ENCODE peak calls at places on chromosomes 3 and 15, in eight cellular contexts. X is H9; P is Peyer's patch; V is brain microvascular endothelial cell; Y is HFFc6; Z is psoas muscle; C is CD4-positive, alpha-beta T cell; A is fibroblast of lung. J is an unnamed sample.

GRCh38 chr15:56984681-56985515 is 66.5 kb downstream of the TCF12 start:
- DNase-seq in X (no peak), P (no peak), V (no peak), Y (peak; percentile 73), Z (no peak), C (no peak), A (peak; percentile 51), J (peak; percentile 67)

GRCh38 chr3:10474847-10475246 is 30.5 kb downstream of the ATP2B2 start:
- DNase-seq in X (no peak), P (no peak), V (no peak), Y (no peak), Z (no peak), C (no peak), A (no peak), J (peak; percentile 14)

GRCh38 chr3:32901005-32901932 is 50.2 kb upstream of the CCR4 start:
- DNase-seq in X (no peak), P (no peak), V (no peak), Y (no peak), Z (no peak), C (no peak), A (no peak), J (peak; percentile 84)

GRCh38 chr15:73919706-73920105 is 6.6 kb upstream of the LOXL1 start:
- DNase-seq in X (no peak), P (peak; percentile 5), V (no peak), Y (no peak), Z (no peak), C (no peak), A (no peak), J (no peak)

GRCh38 chr3:118408431-118408830 is 626.2 kb downstream of the IGSF11 start:
- DNase-seq in X (no peak), P (no peak), V (no peak), Y (no peak), Z (no peak), C (no peak), A (no peak), J (no peak)

GRCh38 chr3:180804871-180805430 is 107.5 kb upstream of the FXR1 start:
- DNase-seq in X (peak; percentile 79), P (no peak), V (peak; percentile 37), Y (peak; percentile 3), Z (no peak), C (no peak), A (peak; percentile 67), J (no peak)

GRCh38 chr3:147383617-147384016 is 22.7 kb downstream of the ZIC4 start:
- DNase-seq in X (peak; percentile 53), P (no peak), V (no peak), Y (no peak), Z (no peak), C (no peak), A (no peak), J (peak; percentile 5)

GRCh38 chr15:89898628-89899302 is 5.0 kb upstream of the AP3S2 start:
- DNase-seq in X (peak; percentile 83), P (peak; percentile 57), V (peak; percentile 33), Y (peak; percentile 57), Z (no peak), C (peak; percentile 29), A (peak; percentile 44), J (peak; percentile 72)

GRCh38 chr3:135097276-135097946 is 302.4 kb downstream of the EPHB1 start:
- DNase-seq in X (no peak), P (no peak), V (no peak), Y (no peak), Z (no peak), C (no peak), A (no peak), J (no peak)

GRCh38 chr3:129006864-129007263 is 5.8 kb downstream of the EFCC1 start:
- DNase-seq in X (no peak), P (no peak), V (no peak), Y (no peak), Z (no peak), C (no peak), A (no peak), J (no peak)

GRCh38 chr3:66363133-66363532 is 137.7 kb downstream of the LRIG1 start:
- DNase-seq in X (no peak), P (no peak), V (peak; percentile 27), Y (no peak), Z (no peak), C (no peak), A (peak; percentile 17), J (no peak)

GRCh38 chr3:114035146-114035545 is 21.2 kb downstream of the CCDC191 start:
- DNase-seq in X (no peak), P (no peak), V (no peak), Y (peak; percentile 34), Z (no peak), C (no peak), A (peak; percentile 43), J (no peak)

GRCh38 chr3:71602256-71602655 is 18.7 kb upstream of the FOXP1 start:
- DNase-seq in X (no peak), P (no peak), V (no peak), Y (no peak), Z (no peak), C (no peak), A (peak; percentile 23), J (no peak)

GRCh38 chr15:81752149-81752942 is 293.5 kb downstream of the MEX3B start:
- DNase-seq in X (no peak), P (no peak), V (peak; percentile 22), Y (no peak), Z (peak; percentile 66), C (no peak), A (peak; percentile 3), J (no peak)

GRCh38 chr15:73338606-73339388 is 30.0 kb downstream of the HCN4 start:
- DNase-seq in X (no peak), P (no peak), V (no peak), Y (no peak), Z (no peak), C (no peak), A (no peak), J (no peak)

GRCh38 chr3:122005033-122005565 is 16.9 kb downstream of the ILDR1 start:
- DNase-seq in X (peak; percentile 59), P (no peak), V (no peak), Y (no peak), Z (no peak), C (no peak), A (no peak), J (peak; percentile 43)

GRCh38 chr3:126685493-126685892 is 18.5 kb upstream of the CHCHD6 start:
- DNase-seq in X (no peak), P (no peak), V (no peak), Y (no peak), Z (no peak), C (no peak), A (peak; percentile 20), J (no peak)

GRCh38 chr15:37098468-37099320 is 1.7 kb downstream of the MEIS2 start:
- DNase-seq in X (peak; percentile 39), P (peak; percentile 55), V (no peak), Y (no peak), Z (peak; percentile 62), C (no peak), A (no peak), J (peak; percentile 66)

GRCh38 chr3:100562224-100562857 is 47.1 kb upstream of the ADGRG7 start:
- DNase-seq in X (no peak), P (no peak), V (no peak), Y (no peak), Z (no peak), C (no peak), A (no peak), J (no peak)

GRCh38 chr3:187430576-187430975 is 62.4 kb downstream of the RTP4 start:
- DNase-seq in X (no peak), P (no peak), V (no peak), Y (no peak), Z (no peak), C (no peak), A (no peak), J (no peak)
- TF ChIP-seq CTCF in X (peak; percentile 67), P (no peak), V (peak; percentile 32), Y (peak; percentile 70), Z (no peak), C (no peak), A (no peak), J (no peak)

GRCh38 chr3:12194669-12195161 is 36.0 kb upstream of the TIMP4 start:
- DNase-seq in X (peak; percentile 37), P (peak; percentile 80), V (no peak), Y (peak; percentile 13), Z (no peak), C (no peak), A (peak; percentile 24), J (peak; percentile 72)
- TF ChIP-seq CTCF in X (peak; percentile 38), P (peak; percentile 27), V (no peak), Y (peak; percentile 57), Z (no peak), C (no peak), A (peak; percentile 15), J (peak; percentile 45)

GRCh38 chr3:49132437-49133225 is at the start of gene LAMB2:
- DNase-seq in X (peak; percentile 82), P (peak; percentile 78), V (peak; percentile 67), Y (peak; percentile 84), Z (peak; percentile 83), C (no peak), A (peak; percentile 86), J (no peak)
- TF ChIP-seq CTCF in X (peak; percentile 11), P (no peak), V (peak; percentile 51), Y (peak; percentile 35), Z (no peak), C (no peak), A (peak; percentile 20), J (no peak)

GRCh38 chr15:80203361-80203885 is 48.6 kb downstream of the CTXND1 start:
- DNase-seq in X (peak; percentile 49), P (no peak), V (no peak), Y (no peak), Z (no peak), C (no peak), A (no peak), J (no peak)
- TF ChIP-seq CTCF in X (peak; percentile 33), P (no peak), V (no peak), Y (no peak), Z (no peak), C (no peak), A (no peak), J (no peak)

DNA sequence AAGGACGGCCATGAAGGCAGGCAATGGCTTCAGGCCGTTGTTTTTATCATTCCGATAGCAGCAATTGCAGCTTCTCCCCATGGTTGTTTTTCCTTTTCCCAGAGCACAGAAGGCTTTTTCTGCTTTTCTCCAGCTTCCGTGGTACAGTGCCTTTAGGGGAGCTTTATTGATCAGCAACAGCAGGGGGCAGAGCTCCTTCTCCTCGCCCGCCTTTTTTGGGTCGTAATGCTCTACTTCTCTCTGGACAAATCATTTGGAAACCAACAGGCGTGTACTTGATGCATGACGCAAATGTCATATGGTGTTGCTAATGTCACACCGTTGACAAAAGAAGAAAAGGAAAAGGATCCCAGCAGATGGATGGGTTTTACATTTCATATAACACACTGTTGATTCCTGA is 79.7 kb upstream of the SNRK start:
- DNase-seq in X (no peak), P (no peak), V (no peak), Y (no peak), Z (no peak), C (no peak), A (no peak), J (no peak)
- TF ChIP-seq CTCF in X (peak; percentile 25), P (no peak), V (no peak), Y (peak; percentile 31), Z (no peak), C (no peak), A (no peak), J (no peak)

GRCh38 chr3:133662256-133662773 is 574 bp upstream of the TOPBP1 start:
- DNase-seq in X (peak; percentile 26), P (no peak), V (peak; percentile 28), Y (peak; percentile 35), Z (no peak), C (no peak), A (peak; percentile 50), J (peak; percentile 58)
- TF ChIP-seq CTCF in X (peak; percentile 22), P (no peak), V (peak; percentile 40), Y (no peak), Z (no peak), C (no peak), A (no peak), J (no peak)